ENCODE peak calls at places on chromosomes 3 and 15, in four cellular contexts. R is fibroblast of gingiva; L is PC-3; N is stimulated activated CD8-positive, alpha-beta memory T cell treated with anti-CD3 and anti-CD28 coated beads, Interleukin-2, amount 100 ng/mL, for 48 hours. S is an unnamed sample.

GRCh38 chr15:59436774-59437472 is 1.1 kb upstream of the FAM81A start:
- DNase-seq in R (no peak), L (no peak), N (no peak), S (peak; percentile 30)

GRCh38 chr3:196067439-196067838 is 14.5 kb downstream of the TFRC start:
- DNase-seq in R (no peak), L (no peak), N (no peak), S (no peak)

GRCh38 chr15:69119692-69120395 is 40.6 kb upstream of the GLCE start:
- DNase-seq in R (no peak), L (no peak), N (no peak), S (peak; percentile 83)

GRCh38 chr3:32780735-32781210 is 37.0 kb upstream of the TRIM71 start:
- DNase-seq in R (peak; percentile 14), L (peak; percentile 75), N (peak; percentile 4), S (no peak)

GRCh38 chr3:159487304-159487703 is 501.3 kb upstream of the IL12A start:
- DNase-seq in R (no peak), L (no peak), N (no peak), S (no peak)

GRCh38 chr3:154122096-154122911 is 1.1 kb downstream of the ARHGEF26 start:
- DNase-seq in R (no peak), L (no peak), N (no peak), S (no peak)

GRCh38 chr15:28178290-28178689 is 79.2 kb upstream of the OCA2 start:
- DNase-seq in R (peak; percentile 31), L (no peak), N (no peak), S (no peak)

GRCh38 chr15:58486564-58486963 is 54.8 kb downstream of the LIPC start:
- DNase-seq in R (no peak), L (no peak), N (no peak), S (no peak)

GRCh38 chr15:66654718-66655375 is 47.2 kb upstream of the SMAD6 start:
- DNase-seq in R (no peak), L (no peak), N (no peak), S (no peak)

GRCh38 chr3:55059027-55059629 is 131.3 kb upstream of the LRTM1 start:
- DNase-seq in R (no peak), L (no peak), N (no peak), S (no peak)

GRCh38 chr3:171339606-171340005 is 120.6 kb downstream of the TNIK start:
- DNase-seq in R (no peak), L (no peak), N (no peak), S (no peak)

GRCh38 chr3:69998759-69999158 is 774 bp upstream of the SAMMSON start:
- DNase-seq in R (no peak), L (no peak), N (no peak), S (no peak)

GRCh38 chr3:195182470-195182795 is 88.5 kb downstream of the XXYLT1 start:
- DNase-seq in R (peak; percentile 41), L (peak; percentile 62), N (no peak), S (no peak)

GRCh38 chr3:159458010-159458409 is 530.6 kb upstream of the IL12A start:
- DNase-seq in R (peak; percentile 52), L (peak; percentile 98), N (no peak), S (no peak)

GRCh38 chr3:69821133-69821532 is 81.9 kb downstream of the MITF start:
- DNase-seq in R (no peak), L (no peak), N (no peak), S (no peak)

GRCh38 chr3:110813541-110813940 is 258.1 kb upstream of the NECTIN3 start:
- DNase-seq in R (no peak), L (peak; percentile 27), N (no peak), S (no peak)

GRCh38 chr3:70849911-70850699 is 537.7 kb upstream of the MDFIC2 start:
- DNase-seq in R (peak; percentile 91), L (peak; percentile 98), N (no peak), S (no peak)

GRCh38 chr3:193972816-193973215 is 163.1 kb upstream of the HES1 start:
- DNase-seq in R (no peak), L (no peak), N (no peak), S (no peak)

GRCh38 chr3:104805508-104805907 is 561.2 kb upstream of the ALCAM start:
- DNase-seq in R (no peak), L (no peak), N (no peak), S (no peak)

GRCh38 chr3:84547971-84548970 is 410.5 kb upstream of the CADM2 start:
- DNase-seq in R (no peak), L (peak; percentile 66), N (no peak), S (no peak)

GRCh38 chr15:72856549-72857040 is 73.0 kb upstream of the ADPGK start:
- DNase-seq in R (no peak), L (no peak), N (no peak), S (no peak)

GRCh38 chr3:86249833-86250232 is 741.1 kb downstream of the VGLL3 start:
- DNase-seq in R (no peak), L (peak; percentile 22), N (no peak), S (no peak)

GRCh38 chr15:53580371-53580770 is 179.1 kb downstream of the WDR72 start:
- DNase-seq in R (no peak), L (no peak), N (no peak), S (no peak)

GRCh38 chr3:169907476-169907875 is 3.9 kb upstream of the SAMD7 start:
- DNase-seq in R (no peak), L (no peak), N (no peak), S (no peak)

S was measured in NCI-H1417 treated with DMSO at 0.1 percent for 48 hours.